ENCODE peak calls at places on chromosome 18, in five cellular contexts. J is fibroblast of pulmonary artery, S is esophagus muscularis mucosa, O is upper lobe of right lung, V is ascending aorta. G is an unnamed sample.

GRCh38 chr18:50401888-50402287 is 27.0 kb downstream of the SKA1 start:
- DNase-seq in V (no peak), O (peak; percentile 85), S (no peak), J (peak; percentile 44), G (peak; percentile 13)

GRCh38 chr18:1408331-1408835 is 503.7 kb downstream of the ADCYAP1 start:
- DNase-seq in V (no peak), O (no peak), J (no peak), S (no peak), G (no peak)

GRCh38 chr18:62880673-62881364 is 165.5 kb downstream of the PHLPP1 start:
- DNase-seq in S (no peak), V (no peak), O (no peak), J (no peak), G (no peak)

GRCh38 chr18:42640160-42640559 is 475.3 kb downstream of the RIT2 start:
- DNase-seq in J (no peak), O (no peak), S (no peak), V (no peak), G (no peak)

GRCh38 chr18:75438891-75439290 is 11.4 kb upstream of the SMIM21 start:
- DNase-seq in J (no peak), O (no peak), S (no peak), V (no peak), G (peak; percentile 79)

GRCh38 chr18:69230204-69230603 is 170.5 kb upstream of the DOK6 start:
- DNase-seq in J (no peak), O (no peak), S (no peak), V (no peak), G (no peak)

GRCh38 chr18:6979954-6980353 is 137.6 kb downstream of the LAMA1 start:
- DNase-seq in O (no peak), J (no peak), S (peak; percentile 78), V (no peak), G (no peak)

GRCh38 chr18:26772691-26773090 is 92.8 kb downstream of the AQP4 start:
- DNase-seq in O (no peak), S (peak; percentile 66), V (no peak), J (no peak), G (no peak)

GRCh38 chr18:75248426-75249191 is 38.0 kb downstream of the TSHZ1 start:
- DNase-seq in V (no peak), J (no peak), O (no peak), S (no peak), G (no peak)

GRCh38 chr18:32768646-32769206 is 4.1 kb downstream of the KLHL14 start:
- DNase-seq in S (no peak), V (no peak), J (no peak), O (no peak), G (no peak)

GRCh38 chr18:76558881-76559667 is 64.0 kb upstream of the ZNF516 start:
- DNase-seq in O (peak; percentile 67), J (no peak), V (no peak), S (no peak), G (no peak)

GRCh38 chr18:71878226-71878625 is 665.9 kb downstream of the CBLN2 start:
- DNase-seq in V (no peak), S (no peak), J (no peak), O (no peak), G (no peak)

GRCh38 chr18:71116535-71116934 is 827.7 kb downstream of the SOCS6 start:
- DNase-seq in J (no peak), V (no peak), O (no peak), S (no peak), G (no peak)

GRCh38 chr18:9707381-9708056 is 582 bp upstream of the RAB31 start:
- DNase-seq in J (peak; percentile 43), V (peak; percentile 72), S (no peak), O (no peak), G (peak; percentile 49)
- H3K4me3 ChIP-seq in J (peak overlapping the region; percentile 56), V (peak overlapping the region; percentile 81), S (peak overlapping the region; percentile 89), O (peak overlapping the region; percentile 86), G (peak overlapping the region; percentile 67)

GRCh38 chr18:60010984-60011383 is 111.2 kb downstream of the PMAIP1 start:
- DNase-seq in V (no peak), J (no peak), O (no peak), S (no peak), G (no peak)
- H3K4me3 ChIP-seq in V (no peak overlapping the region), J (no peak overlapping the region), O (no peak overlapping the region), S (no peak overlapping the region), G (no peak overlapping the region)

DNA sequence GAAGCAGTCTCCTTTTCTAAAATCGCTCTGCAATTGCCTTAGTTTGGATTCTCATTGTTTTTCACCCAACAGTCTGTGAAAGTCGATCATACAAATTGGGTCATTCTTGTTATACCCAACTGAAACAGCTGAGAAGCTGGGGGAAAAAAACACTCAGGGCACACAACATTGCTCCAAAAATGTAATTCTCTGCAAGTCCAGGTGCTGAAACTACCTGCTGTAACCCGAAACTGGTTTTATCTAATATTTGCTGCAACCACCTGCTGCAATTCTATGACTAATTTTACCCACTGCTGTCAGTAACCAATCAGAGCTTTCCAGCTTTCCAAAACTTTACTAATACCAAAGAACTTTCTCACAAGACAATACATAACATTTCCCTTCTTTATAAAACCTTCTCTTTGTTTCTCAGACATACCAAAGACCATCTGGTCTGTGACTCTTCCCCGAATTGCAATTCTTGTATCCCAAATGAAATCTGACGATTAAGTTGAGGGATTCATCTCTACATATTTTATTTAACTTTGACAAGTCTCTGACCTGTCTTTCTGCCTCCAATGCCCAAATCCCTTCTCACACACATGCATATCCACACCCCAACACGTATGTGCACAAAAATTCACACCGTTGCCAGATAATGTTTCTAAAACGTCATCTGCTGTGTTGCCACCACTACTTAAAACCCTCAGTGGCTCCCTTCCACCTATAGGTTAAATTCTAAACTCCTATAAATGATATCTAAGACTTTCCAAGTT is 198.3 kb downstream of the PIEZO2 start:
- DNase-seq in O (no peak), J (no peak), S (no peak), V (no peak), G (no peak)
- H3K4me3 ChIP-seq in O (no peak overlapping the region), J (no peak overlapping the region), S (no peak overlapping the region), V (no peak overlapping the region), G (no peak overlapping the region)

DNA sequence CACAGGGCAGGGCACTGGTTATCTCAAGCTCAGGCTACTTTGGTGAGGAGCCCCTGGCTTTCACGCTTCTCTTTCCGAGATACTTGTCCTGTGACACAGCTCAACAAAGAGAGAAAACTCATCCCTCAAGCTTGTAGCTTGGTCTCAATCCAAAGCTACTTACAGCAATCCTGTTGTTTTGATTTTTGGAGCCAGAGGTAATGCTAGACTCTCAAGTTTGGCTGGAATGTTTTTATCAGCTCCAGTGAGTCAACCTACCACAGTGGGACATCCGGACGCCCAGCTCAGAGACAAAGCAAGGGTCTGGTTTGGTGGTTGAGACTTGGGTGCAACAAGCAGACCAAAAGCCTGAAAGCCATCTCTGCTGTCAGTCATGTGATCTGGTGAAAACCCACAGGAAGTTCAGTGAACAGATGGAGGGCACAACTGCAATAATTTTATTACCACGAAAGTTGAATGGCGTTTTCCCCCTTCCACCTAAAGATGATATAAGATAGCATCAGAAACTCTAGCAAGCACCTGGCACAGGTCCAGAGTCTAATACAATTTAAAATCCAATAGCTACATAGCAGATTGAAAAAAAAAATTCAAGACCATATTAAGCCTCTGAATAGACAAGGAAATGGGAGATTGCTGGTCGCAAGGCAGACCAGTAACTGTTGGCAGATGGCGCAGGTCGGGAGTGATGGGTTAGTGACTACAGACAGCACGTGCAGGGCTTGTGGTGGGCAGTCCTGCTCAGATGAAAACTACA is 102.3 kb upstream of the SMAD7 start:
- DNase-seq in J (peak; percentile 88), O (no peak), S (no peak), V (no peak), G (peak; percentile 96)
- H3K4me3 ChIP-seq in J (no peak overlapping the region), O (no peak overlapping the region), S (no peak overlapping the region), V (no peak overlapping the region), G (peak overlapping the region; percentile 12)

DNA sequence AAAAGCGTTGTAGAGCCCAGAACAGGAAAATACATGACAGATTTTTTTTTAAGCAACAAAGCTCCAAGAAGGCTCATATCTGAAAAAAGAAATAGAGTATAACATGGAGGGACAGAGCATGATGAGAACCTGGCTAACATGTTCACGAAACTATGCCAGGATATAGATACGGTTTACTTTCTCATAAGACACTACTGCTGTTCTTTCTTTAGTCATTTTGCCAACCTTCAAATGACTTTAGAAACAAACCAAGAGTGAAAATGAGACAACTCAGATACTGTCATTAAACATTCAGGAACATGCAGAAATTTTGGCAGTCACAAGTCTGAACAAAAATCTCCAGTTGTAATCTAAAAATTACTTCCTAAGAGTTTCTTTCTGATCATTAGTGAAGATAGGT is 14.3 kb downstream of the LPIN2 start:
- DNase-seq in J (no peak), S (no peak), O (no peak), V (no peak), G (no peak)
- H3K4me3 ChIP-seq in J (no peak overlapping the region), S (peak overlapping the region; percentile 13), O (no peak overlapping the region), V (peak overlapping the region; percentile 11), G (no peak overlapping the region)

GRCh38 chr18:11946756-11947155 is 34.6 kb upstream of the IMPA2 start:
- DNase-seq in O (no peak), V (peak; percentile 74), J (peak; percentile 59), S (no peak), G (peak; percentile 75)
- H3K4me3 ChIP-seq in O (peak overlapping the region; percentile 60), V (peak overlapping the region; percentile 66), J (no peak overlapping the region), S (peak overlapping the region; percentile 64), G (no peak overlapping the region)

GRCh38 chr18:55858661-55859111 is 270.7 kb upstream of the TCF4 start:
- DNase-seq in J (no peak), S (no peak), V (no peak), O (no peak), G (peak; percentile 61)
- H3K4me3 ChIP-seq in J (peak overlapping the region; percentile 2), S (peak overlapping the region; percentile 22), V (peak overlapping the region; percentile 57), O (no peak overlapping the region), G (peak overlapping the region; percentile 54)

GRCh38 chr18:58557013-58557435 is 71.9 kb downstream of the ALPK2 start:
- DNase-seq in O (no peak), V (no peak), S (no peak), J (no peak), G (no peak)

GRCh38 chr18:58558514-58558913 is 70.4 kb downstream of the ALPK2 start:
- DNase-seq in J (no peak), O (no peak), V (no peak), S (no peak), G (no peak)

GRCh38 chr18:58554404-58554803 is 74.5 kb downstream of the ALPK2 start:
- DNase-seq in J (no peak), O (no peak), S (no peak), V (no peak), G (no peak)

GRCh38 chr18:58559427-58560186 is 69.3 kb downstream of the ALPK2 start:
- DNase-seq in S (no peak), V (no peak), J (no peak), O (no peak), G (no peak)

GRCh38 chr18:58556333-58557012 is 72.4 kb downstream of the ALPK2 start:
- DNase-seq in S (no peak), O (no peak), J (peak; percentile 63), V (no peak), G (no peak)
- H3K4me3 ChIP-seq in S (no peak overlapping the region), O (no peak overlapping the region), J (no peak overlapping the region), V (no peak overlapping the region), G (no peak overlapping the region)